ENCODE peak calls at places on chromosomes 4 and X, in six cellular contexts. One of them, this sample, is unnamed.
A peak's percentile ranks its signal among the peaks of the same experiment; 100 is the strongest.

GRCh38 chr4:114597410-114598115 is 1.0 kb upstream of the UGT8 start:
- DNase-seq in stimulated activated CD4-positive, alpha-beta T cell treated with anti-CD3 and anti-CD28 coated beads, TNF-alpha, amount 100 ng/mL, for 4 hours: no peak
- DNase-seq in NCI-H774: no peak
- DNase-seq in head of caudate nucleus: peak; percentile 67
- DNase-seq in IMR-90: no peak
- DNase-seq in cardiac muscle cell: no peak
- DNase-seq in this sample: peak; percentile 78

GRCh38 chrX:40109288-40110008 is 11.7 kb upstream of the BCOR start:
- DNase-seq in stimulated activated CD4-positive, alpha-beta T cell treated with anti-CD3 and anti-CD28 coated beads, TNF-alpha, amount 100 ng/mL, for 4 hours: no peak
- DNase-seq in NCI-H774: no peak
- DNase-seq in head of caudate nucleus: peak; percentile 21
- DNase-seq in IMR-90: peak; percentile 55
- DNase-seq in cardiac muscle cell: peak; percentile 72
- DNase-seq in this sample: no peak

GRCh38 chr4:7073526-7074390 is 5.9 kb upstream of the GRPEL1 start:
- DNase-seq in stimulated activated CD4-positive, alpha-beta T cell treated with anti-CD3 and anti-CD28 coated beads, TNF-alpha, amount 100 ng/mL, for 4 hours: no peak
- DNase-seq in NCI-H774: peak; percentile 38
- DNase-seq in head of caudate nucleus: peak; percentile 56
- DNase-seq in IMR-90: peak; percentile 42
- DNase-seq in cardiac muscle cell: peak; percentile 58
- DNase-seq in this sample: peak; percentile 75

GRCh38 chrX:16573781-16574180 is 76.2 kb upstream of the S100G start:
- DNase-seq in stimulated activated CD4-positive, alpha-beta T cell treated with anti-CD3 and anti-CD28 coated beads, TNF-alpha, amount 100 ng/mL, for 4 hours: no peak
- DNase-seq in NCI-H774: no peak
- DNase-seq in head of caudate nucleus: no peak
- DNase-seq in IMR-90: peak; percentile 76
- DNase-seq in cardiac muscle cell: no peak
- DNase-seq in this sample: no peak

GRCh38 chr4:173135241-173135847 is 33.3 kb upstream of the GALNT7 start:
- DNase-seq in stimulated activated CD4-positive, alpha-beta T cell treated with anti-CD3 and anti-CD28 coated beads, TNF-alpha, amount 100 ng/mL, for 4 hours: no peak
- DNase-seq in NCI-H774: no peak
- DNase-seq in head of caudate nucleus: no peak
- DNase-seq in IMR-90: peak; percentile 47
- DNase-seq in cardiac muscle cell: no peak
- DNase-seq in this sample: no peak

GRCh38 chr4:17605236-17605635 is 9.2 kb upstream of the MED28 start:
- DNase-seq in stimulated activated CD4-positive, alpha-beta T cell treated with anti-CD3 and anti-CD28 coated beads, TNF-alpha, amount 100 ng/mL, for 4 hours: no peak
- DNase-seq in NCI-H774: no peak
- DNase-seq in head of caudate nucleus: no peak
- DNase-seq in IMR-90: peak; percentile 19
- DNase-seq in cardiac muscle cell: no peak
- DNase-seq in this sample: no peak

GRCh38 chr4:74190332-74190731 is 32.4 kb downstream of the MTHFD2L start:
- DNase-seq in stimulated activated CD4-positive, alpha-beta T cell treated with anti-CD3 and anti-CD28 coated beads, TNF-alpha, amount 100 ng/mL, for 4 hours: no peak
- DNase-seq in NCI-H774: no peak
- DNase-seq in head of caudate nucleus: no peak
- DNase-seq in IMR-90: no peak
- DNase-seq in cardiac muscle cell: no peak
- DNase-seq in this sample: no peak

GRCh38 chr4:40613456-40613855 is 16.2 kb downstream of the RBM47 start:
- DNase-seq in stimulated activated CD4-positive, alpha-beta T cell treated with anti-CD3 and anti-CD28 coated beads, TNF-alpha, amount 100 ng/mL, for 4 hours: no peak
- DNase-seq in NCI-H774: no peak
- DNase-seq in head of caudate nucleus: no peak
- DNase-seq in IMR-90: peak; percentile 79
- DNase-seq in cardiac muscle cell: no peak
- DNase-seq in this sample: no peak

GRCh38 chrX:74420194-74421035 is 878 bp upstream of the SLC16A2 start:
- DNase-seq in stimulated activated CD4-positive, alpha-beta T cell treated with anti-CD3 and anti-CD28 coated beads, TNF-alpha, amount 100 ng/mL, for 4 hours: no peak
- DNase-seq in NCI-H774: no peak
- DNase-seq in head of caudate nucleus: peak; percentile 74
- DNase-seq in IMR-90: peak; percentile 48
- DNase-seq in cardiac muscle cell: peak; percentile 60
- DNase-seq in this sample: peak; percentile 74

GRCh38 chr4:125187221-125187620 is 127.5 kb upstream of the FAT4 start:
- DNase-seq in stimulated activated CD4-positive, alpha-beta T cell treated with anti-CD3 and anti-CD28 coated beads, TNF-alpha, amount 100 ng/mL, for 4 hours: no peak
- DNase-seq in NCI-H774: no peak
- DNase-seq in head of caudate nucleus: no peak
- DNase-seq in IMR-90: peak; percentile 75
- DNase-seq in cardiac muscle cell: no peak
- DNase-seq in this sample: no peak

This sample was measured in cerebellar cortex.